ENCODE peak calls at places on chromosome 12, in five cellular contexts. Z is SK-N-SH, P is K562, K is HepG2, J is GM12878. O is an unnamed sample. For H3K27me3, the result is how much of the 10 kb centered on the place peaks cover.

GRCh38 chr12:10048531-10048930 is 18.0 kb downstream of the CLEC9A start:
- DNase-seq in Z (no peak), P (no peak), K (no peak), J (no peak), O (peak)

GRCh38 chr12:103050273-103050672 is 92.8 kb downstream of the ASCL1 start:
- DNase-seq in Z (peak), P (no peak), K (no peak), J (no peak), O (no peak)

GRCh38 chr12:45557020-45557419 is 172.5 kb upstream of the ARID2 start:
- DNase-seq in Z (no peak), P (no peak), K (no peak), J (no peak), O (peak)

GRCh38 chr12:21819236-21819635 is 44.7 kb upstream of the KCNJ8 start:
- DNase-seq in Z (no peak), P (no peak), K (peak), J (no peak), O (no peak)

GRCh38 chr12:124740691-124741137 is 123.0 kb downstream of the SCARB1 start:
- DNase-seq in Z (no peak), P (no peak), K (peak), J (no peak), O (no peak)

GRCh38 chr12:49098035-49098451 is 3.4 kb upstream of the DHH start:
- DNase-seq in Z (peak), P (peak), K (peak), J (no peak), O (peak)

GRCh38 chr12:62403031-62403430 is 63.6 kb upstream of the MON2 start:
- DNase-seq in Z (no peak), P (no peak), K (no peak), J (no peak), O (no peak)

GRCh38 chr12:3202734-3203446 is 125.7 kb downstream of the TSPAN9 start:
- DNase-seq in Z (peak), P (peak), K (peak), J (no peak), O (peak)

GRCh38 chr12:100185361-100185894 is 15.2 kb upstream of the ACTR6 start:
- DNase-seq in Z (peak), P (no peak), K (no peak), J (peak), O (no peak)

GRCh38 chr12:4214912-4215861 is 58.4 kb upstream of the CCND2 start:
- DNase-seq in Z (no peak), P (peak), K (no peak), J (peak), O (peak)

GRCh38 chr12:92560713-92561542 is 141.9 kb upstream of the PLEKHG7 start:
- DNase-seq in Z (no peak), P (no peak), K (no peak), J (no peak), O (no peak)

GRCh38 chr12:16610743-16611142 is 4.8 kb upstream of the LMO3 start:
- DNase-seq in Z (no peak), P (no peak), K (no peak), J (no peak), O (no peak)

GRCh38 chr12:124824195-124824594 is 39.5 kb downstream of the SCARB1 start:
- DNase-seq in Z (no peak), P (no peak), K (no peak), J (no peak), O (no peak)

GRCh38 chr12:27343255-27344000 is 10.8 kb downstream of the BMAL2 start:
- DNase-seq in Z (no peak), P (no peak), K (no peak), J (no peak), O (no peak)

GRCh38 chr12:113246478-113247122 is 25.3 kb downstream of the TPCN1 start:
- DNase-seq in Z (no peak), P (no peak), K (peak), J (no peak), O (no peak)

GRCh38 chr12:46944104-46944503 is 118.3 kb upstream of the SLC38A4 start:
- DNase-seq in Z (no peak), P (no peak), K (no peak), J (no peak), O (no peak)

GRCh38 chr12:45148619-45149018 is 67.3 kb upstream of the ANO6 start:
- DNase-seq in Z (no peak), P (no peak), K (no peak), J (no peak), O (no peak)

GRCh38 chr12:46300906-46301305 is 32.1 kb upstream of the SLC38A1 start:
- DNase-seq in Z (no peak), P (no peak), K (no peak), J (no peak), O (peak)

GRCh38 chr12:3489057-3489456 is 1.9 kb upstream of the PRMT8 start:
- DNase-seq in Z (no peak), P (no peak), K (no peak), J (no peak), O (no peak)

GRCh38 chr12:89311703-89312293 is 40.5 kb downstream of the DUSP6 start:
- DNase-seq in Z (no peak), P (no peak), K (no peak), J (no peak), O (no peak)

DNA sequence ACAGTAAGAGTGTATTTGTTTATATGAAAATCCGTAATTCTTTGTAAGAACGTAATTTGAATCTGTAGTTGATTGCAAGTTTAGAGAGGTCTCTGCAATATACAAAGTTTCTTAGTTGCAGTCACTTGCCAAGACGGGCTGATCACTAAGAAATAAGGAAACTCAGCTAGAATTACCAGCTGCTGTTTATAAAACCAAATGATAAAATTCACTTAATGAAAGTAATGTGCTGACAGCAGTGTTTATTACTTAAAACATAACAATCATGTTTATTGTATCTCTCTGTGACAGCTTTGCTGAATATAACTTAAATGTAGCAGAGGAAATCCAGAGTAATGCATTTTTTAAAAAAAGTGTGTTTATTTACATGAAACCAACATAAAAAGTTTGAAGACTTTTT is 31.2 kb downstream of the SRGAP1 start:
- DNase-seq in Z (no peak), P (no peak), K (no peak), J (no peak), O (no peak)
- TF ChIP-seq GABPA in Z (no peak), P (no peak), K (no peak), J (no peak), O (no peak)

GRCh38 chr12:26134540-26134939 is 9.7 kb upstream of the BHLHE41 start:
- DNase-seq in Z (no peak), P (no peak), K (no peak), J (no peak), O (no peak)

GRCh38 chr12:26135571-26135970 is 10.7 kb upstream of the BHLHE41 start:
- DNase-seq in Z (no peak), P (no peak), K (no peak), J (no peak), O (no peak)

GRCh38 chr12:26136688-26137087 is 11.9 kb upstream of the BHLHE41 start:
- DNase-seq in Z (no peak), P (no peak), K (no peak), J (no peak), O (no peak)

GRCh38 chr12:26133508-26133907 is 8.7 kb upstream of the BHLHE41 start:
- DNase-seq in Z (no peak), P (no peak), K (no peak), J (no peak), O (no peak)

DNA sequence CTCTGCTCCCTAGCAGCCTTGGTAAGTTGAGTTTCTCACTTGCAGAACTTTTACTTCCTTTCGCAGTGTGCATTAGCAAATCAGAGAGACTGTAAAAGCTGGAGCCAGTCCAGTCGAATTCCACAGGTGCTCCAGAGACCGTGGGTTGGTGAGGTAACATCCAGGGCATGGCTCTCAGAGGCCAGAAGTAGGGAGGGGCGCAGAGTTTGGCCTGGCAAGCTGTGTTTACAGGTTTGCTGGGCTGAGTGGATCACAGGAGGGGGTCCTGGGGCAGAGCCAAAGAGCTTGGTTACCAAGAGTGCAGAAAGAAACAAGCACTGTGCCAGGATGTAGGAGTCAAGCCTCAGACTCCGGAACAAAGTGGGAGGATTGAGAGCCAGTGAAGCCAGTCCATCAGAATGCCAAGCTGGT is 10.2 kb upstream of the BHLHE41 start:
- DNase-seq in Z (no peak), P (no peak), K (no peak), J (no peak), O (no peak)
- TF ChIP-seq REST in Z (no peak), P (no peak), K (no peak), J (no peak), O (no peak)

DNA sequence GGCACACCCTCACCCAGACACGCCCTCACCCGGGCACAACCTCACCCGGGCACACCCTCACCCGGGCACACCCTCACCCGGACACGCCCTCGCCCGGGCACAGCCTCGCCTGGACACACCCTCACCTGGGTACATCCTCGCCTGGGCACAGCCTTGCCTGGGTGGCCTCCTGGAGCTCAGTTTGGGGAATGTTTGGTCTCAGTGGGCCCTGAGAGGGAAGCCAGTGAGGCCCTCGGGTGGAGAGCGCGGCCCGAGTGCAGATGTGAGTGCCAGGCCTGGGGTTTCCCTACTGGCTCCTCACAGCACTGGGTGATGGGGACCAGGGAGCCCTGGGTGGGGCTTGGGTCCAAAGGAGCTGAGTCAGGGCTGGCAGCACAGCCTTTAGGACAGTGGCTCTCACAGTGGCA is 23.8 kb downstream of the GALNT9 start:
- DNase-seq in Z (no peak), P (no peak), K (no peak), J (no peak), O (no peak)
- H3K27me3 ChIP-seq in Z (half or more), P (under half), K (under half), J (under half), O (under half)

GRCh38 chr12:120469450-120470149 is at the start of gene SRSF9:
- DNase-seq in Z (peak), P (peak), K (peak), J (peak), O (peak)

GRCh38 chr12:120475643-120476042 is 6.1 kb upstream of the SRSF9 start:
- DNase-seq in Z (no peak), P (no peak), K (no peak), J (no peak), O (no peak)

GRCh38 chr12:120470150-120470817 is 736 bp upstream of the SRSF9 start:
- DNase-seq in Z (no peak), P (no peak), K (peak), J (no peak), O (no peak)

GRCh38 chr12:120472521-120472920 is 3.0 kb upstream of the SRSF9 start:
- DNase-seq in Z (no peak), P (no peak), K (no peak), J (no peak), O (no peak)

DNA sequence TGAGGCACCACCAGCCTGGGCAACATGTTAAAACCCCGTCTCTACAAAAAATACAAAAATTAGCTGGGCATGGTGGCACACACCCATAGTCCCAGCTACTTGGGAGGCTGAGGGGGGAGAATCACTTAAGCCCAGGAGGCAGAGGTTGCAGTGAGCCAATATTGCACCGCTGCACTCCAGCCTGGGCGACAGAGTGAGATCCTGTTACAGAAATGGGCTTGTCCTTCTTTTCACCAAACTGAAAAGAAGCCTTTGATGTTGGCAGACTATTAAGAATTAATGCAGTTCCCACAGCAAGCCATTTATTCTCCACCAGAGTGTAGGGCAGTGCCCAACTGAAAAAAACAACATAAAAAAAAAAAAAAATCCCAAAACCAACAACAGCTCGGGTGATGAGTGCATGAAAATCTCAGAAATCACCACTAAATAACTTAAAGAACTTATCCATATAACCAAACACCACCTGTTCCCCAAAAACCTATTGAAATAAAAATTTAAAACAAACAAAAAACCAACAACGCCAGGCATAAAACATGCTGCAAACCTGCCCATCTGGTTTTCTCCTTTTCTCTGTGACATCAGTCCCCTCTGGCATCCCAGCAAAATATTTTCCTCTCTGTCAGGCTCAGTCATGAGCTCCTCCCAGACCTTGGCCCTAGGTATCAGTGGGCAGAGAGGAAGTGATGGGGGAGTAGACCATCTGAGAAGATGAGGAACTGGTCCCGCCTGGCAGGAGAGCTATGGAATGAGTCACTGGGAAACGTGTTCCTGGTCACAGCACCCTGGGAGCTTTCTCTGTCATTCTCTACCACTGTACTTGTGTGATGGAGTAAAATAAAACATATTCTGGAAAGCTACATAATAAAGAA is 4.8 kb upstream of the SRSF9 start:
- DNase-seq in Z (peak), P (peak), K (no peak), J (no peak), O (peak)
- TF ChIP-seq GABPA in Z (no peak), P (no peak), K (peak), J (no peak), O (no peak)

DNA sequence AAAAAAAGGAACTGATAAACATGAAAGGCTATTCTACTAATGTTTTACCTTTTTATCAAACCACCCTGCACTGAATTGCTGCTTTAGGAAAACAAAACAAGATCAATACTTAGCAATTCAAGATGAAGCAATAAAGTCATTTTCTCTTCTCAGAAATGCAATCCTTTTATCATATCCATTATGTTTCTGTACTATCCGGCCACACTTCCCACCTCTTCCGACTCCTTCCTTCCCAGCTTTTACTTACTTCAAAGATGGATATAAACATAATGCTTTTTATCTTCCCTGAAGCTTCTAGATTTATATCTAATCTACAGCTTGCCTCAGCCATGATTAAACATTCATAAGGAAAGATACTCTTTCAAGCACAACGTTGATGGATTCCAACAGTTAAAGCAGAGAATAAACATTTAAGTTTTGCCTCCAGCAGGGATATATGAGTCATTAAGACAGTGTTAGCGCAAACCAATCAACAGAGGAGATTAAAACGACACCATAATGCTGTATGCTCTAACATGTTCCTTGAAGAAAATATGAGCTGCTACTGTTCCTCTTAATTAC is 74.7 kb upstream of the BBS10 start:
- DNase-seq in Z (peak), P (no peak), K (no peak), J (no peak), O (no peak)
- TF ChIP-seq REST in Z (no peak), P (no peak), K (no peak), J (no peak), O (no peak)

GRCh38 chr12:48022676-48023385 is 18.6 kb upstream of the COL2A1 start:
- DNase-seq in Z (no peak), P (no peak), K (peak), J (no peak), O (no peak)
- H3K27me3 ChIP-seq in Z (under half), P (under half), K (under half), J (under half), O (under half)

O was measured in HL-60.